ENCODE peak calls at places on chromosomes 12 and 14, in four cellular contexts. J, L, P and C are unnamed samples.

GRCh38 chr12:71958993-71959588 is 20.4 kb downstream of the TPH2 start:
- DNase-seq in L (no peak), P (no peak), J (peak), C (peak)

GRCh38 chr12:116416161-116416560 is 138.7 kb upstream of the MED13L start:
- DNase-seq in P (no peak), J (no peak), L (no peak), C (no peak)

GRCh38 chr14:51419685-51420084 is 179.6 kb downstream of the TMX1 start:
- DNase-seq in J (no peak), P (peak), L (no peak), C (no peak)

GRCh38 chr14:101226603-101227425 is 323.3 kb upstream of the RTL1 start:
- DNase-seq in L (no peak), J (no peak), P (no peak), C (no peak)

GRCh38 chr14:92789457-92790089 is 4.5 kb upstream of the GOLGA5 start:
- DNase-seq in P (no peak), J (peak), L (no peak), C (no peak)

GRCh38 chr14:92397140-92397815 is 74.3 kb downstream of the SLC24A4 start:
- DNase-seq in L (no peak), J (peak), P (no peak), C (peak)

GRCh38 chr14:52069617-52070431 is 965 bp upstream of the NID2 start:
- DNase-seq in P (no peak), J (peak), L (no peak), C (no peak)

GRCh38 chr14:32648434-32648833 is 290.2 kb upstream of the NPAS3 start:
- DNase-seq in P (no peak), L (no peak), J (peak), C (peak)

GRCh38 chr12:34347367-34347766 is 325.1 kb downstream of the ALG10 start:
- DNase-seq in P (no peak), L (no peak), J (no peak), C (no peak)

GRCh38 chr12:107513636-107514400 is 171.8 kb upstream of the PWP1 start:
- DNase-seq in P (no peak), L (no peak), J (no peak), C (no peak)

GRCh38 chr14:36522972-36523685 is 3.1 kb upstream of the NKX2-1 start:
- DNase-seq in J (no peak), P (no peak), L (no peak), C (no peak)

GRCh38 chr14:24816011-24816928 is 182.3 kb upstream of the GZMB start:
- DNase-seq in J (peak), P (no peak), L (no peak), C (no peak)

GRCh38 chr12:90199008-90199407 is 490.4 kb upstream of the ATP2B1 start:
- DNase-seq in L (no peak), J (no peak), P (no peak), C (no peak)

GRCh38 chr12:129550353-129550752 is 353.5 kb downstream of the TMEM132D start:
- DNase-seq in L (no peak), J (no peak), P (no peak), C (no peak)

DNA sequence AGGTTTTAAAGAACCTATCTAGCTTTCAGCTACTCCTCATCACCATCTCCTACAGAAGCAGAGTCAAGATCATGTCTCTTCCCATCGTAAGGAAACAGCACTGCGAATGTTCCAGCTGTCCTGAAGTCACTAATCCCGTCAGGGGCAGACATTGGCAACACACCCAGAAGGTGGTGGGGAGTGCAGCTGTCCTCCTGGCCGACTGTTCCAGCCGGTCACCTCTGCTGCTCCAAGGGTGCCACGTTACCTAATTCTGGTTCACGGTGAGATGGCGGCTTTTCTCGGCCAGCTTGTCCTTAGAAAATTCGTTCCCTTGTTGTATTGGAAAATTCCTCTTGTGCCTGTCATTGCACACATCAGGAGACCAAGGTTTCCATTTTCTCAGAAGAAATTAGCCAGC is 196.2 kb downstream of the ZFP36L1 start:
- DNase-seq in P (no peak), L (no peak), J (no peak), C (no peak)
- H3K4me3 ChIP-seq in P (no peak), L (no peak), J (no peak), C (no peak)

GRCh38 chr12:50056629-50056976 is 793 bp upstream of the ASIC1 start:
- DNase-seq in L (no peak), J (no peak), P (no peak), C (no peak)
- H3K4me3 ChIP-seq in L (no peak), J (peak), P (peak), C (peak)

GRCh38 chr14:103846569-103847438 is 571 bp downstream of the PPP1R13B start:
- DNase-seq in P (peak), L (peak), J (no peak), C (no peak)

GRCh38 chr14:103847439-103847953 is at the start of gene PPP1R13B:
- DNase-seq in J (peak), L (peak), P (peak), C (peak)

GRCh38 chr14:103847954-103848719 is 762 bp upstream of the PPP1R13B start:
- DNase-seq in P (peak), L (peak), J (no peak), C (no peak)

GRCh38 chr14:103845327-103845726 is 2.0 kb downstream of the PPP1R13B start:
- DNase-seq in J (no peak), P (no peak), L (no peak), C (no peak)

DNA sequence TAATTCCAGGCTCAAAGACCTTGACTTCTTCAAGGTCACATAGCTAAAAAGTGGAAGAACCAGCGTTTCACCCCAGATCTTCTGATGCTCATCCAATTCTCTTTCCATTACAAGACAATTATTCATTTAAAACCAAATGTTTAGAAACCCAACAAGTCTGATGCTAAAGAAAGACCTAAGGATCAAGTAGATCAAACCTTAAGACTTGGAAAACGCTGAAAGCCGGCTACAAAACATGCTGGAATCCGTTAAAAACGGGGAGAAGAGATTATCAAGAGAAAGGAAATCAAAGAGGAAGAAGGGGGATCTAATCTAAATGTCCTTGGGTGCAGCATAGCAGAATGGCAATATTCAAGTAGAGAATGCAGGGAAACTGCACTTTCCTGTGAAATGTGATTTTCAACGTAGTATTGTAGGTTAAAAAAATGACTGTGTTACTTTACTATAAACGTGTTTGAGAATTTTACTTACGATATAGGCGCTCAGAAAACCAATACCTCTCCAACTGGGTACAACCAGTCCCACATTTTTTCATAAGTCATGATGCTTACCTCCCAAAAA is 1.3 kb downstream of the PPP1R13B start:
- DNase-seq in P (no peak), L (no peak), J (no peak), C (no peak)
- H3K4me3 ChIP-seq in P (peak), L (peak), J (peak), C (peak)

GRCh38 chr14:23320584-23321571 is at the start of gene PABPN1:
- DNase-seq in J (peak), L (peak), P (peak), C (peak)
- H3K4me3 ChIP-seq in J (peak), L (peak), P (peak), C (peak)

DNA sequence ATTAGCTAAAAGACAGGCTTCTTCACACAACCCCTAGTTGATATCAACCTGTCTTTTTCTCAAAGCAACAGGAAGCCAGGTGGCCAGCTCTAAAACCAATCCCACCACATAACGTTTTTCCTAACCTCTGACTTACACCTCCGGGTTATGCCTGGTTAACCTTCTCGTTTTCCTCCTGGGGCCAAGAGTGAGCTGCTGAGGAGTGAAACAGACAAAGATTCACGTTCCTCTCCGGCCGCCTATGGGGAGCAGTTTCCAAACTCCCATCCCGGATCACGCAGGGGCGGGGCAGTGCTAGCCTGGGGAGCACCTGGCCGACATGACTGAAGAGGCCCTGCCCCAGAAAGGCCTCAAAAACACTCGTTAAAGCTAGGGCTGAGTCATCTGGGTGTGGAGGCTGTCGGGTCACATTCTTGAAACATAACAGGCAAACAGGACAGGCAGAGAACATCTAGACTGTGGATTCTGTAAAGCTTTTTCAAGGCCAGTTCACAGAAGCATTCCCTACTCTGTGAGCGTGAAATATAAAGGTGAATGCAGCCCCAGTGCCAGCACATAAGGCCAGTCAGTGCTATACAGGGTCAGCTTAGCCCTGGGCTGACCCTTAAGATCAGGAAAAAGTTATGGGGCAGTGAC is 25.9 kb upstream of the LGALS3 start:
- DNase-seq in P (peak), J (peak), L (peak), C (peak)
- H3K4me3 ChIP-seq in P (peak), J (no peak), L (peak), C (peak)

DNA sequence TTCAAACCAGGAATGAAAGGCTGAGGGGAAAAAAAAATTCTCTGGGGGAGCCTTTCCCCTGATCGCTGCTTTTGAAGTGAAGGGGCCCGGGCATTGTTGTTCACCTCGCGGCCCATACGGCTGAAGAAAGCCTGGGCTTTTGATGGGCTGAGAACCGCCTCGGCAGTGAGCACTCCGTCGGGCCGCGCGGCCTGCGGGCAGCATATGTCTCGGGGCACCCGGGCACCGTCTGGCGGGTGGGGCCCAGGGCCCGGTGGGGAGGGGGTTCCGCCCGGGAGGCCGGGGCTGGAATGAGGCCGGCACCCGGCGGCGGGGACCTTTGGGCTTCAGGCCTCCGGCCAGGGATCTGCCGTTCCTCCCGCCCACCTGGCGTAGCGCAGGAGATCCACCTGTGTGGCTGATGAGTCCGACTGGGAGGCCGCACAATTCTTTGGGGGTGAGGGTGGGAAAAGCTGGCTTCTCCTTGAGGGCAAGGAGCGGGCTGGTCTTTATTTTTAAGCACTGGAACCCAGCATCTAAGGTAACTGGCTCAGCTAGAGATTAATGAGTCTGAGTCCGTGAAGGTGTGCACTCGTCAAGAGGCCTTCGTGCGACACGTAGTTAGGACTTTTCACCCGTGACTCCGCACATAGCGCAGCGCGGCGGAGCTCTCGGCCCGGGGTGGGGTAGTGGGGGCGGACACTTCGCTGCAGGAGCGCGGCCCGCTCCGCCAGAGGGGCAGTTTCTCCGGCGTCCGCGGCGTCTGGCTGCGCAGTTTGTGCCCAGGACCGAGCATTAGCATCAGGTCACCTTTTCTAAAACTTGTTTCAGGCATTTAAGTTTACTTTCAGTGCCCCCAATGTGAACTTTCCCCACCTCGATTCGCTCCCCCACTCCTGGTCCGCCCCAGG is 10.6 kb downstream of the FOXA1 start:
- DNase-seq in P (no peak), L (peak), J (no peak), C (no peak)
- H3K4me3 ChIP-seq in P (no peak), L (no peak), J (no peak), C (no peak)

DNA sequence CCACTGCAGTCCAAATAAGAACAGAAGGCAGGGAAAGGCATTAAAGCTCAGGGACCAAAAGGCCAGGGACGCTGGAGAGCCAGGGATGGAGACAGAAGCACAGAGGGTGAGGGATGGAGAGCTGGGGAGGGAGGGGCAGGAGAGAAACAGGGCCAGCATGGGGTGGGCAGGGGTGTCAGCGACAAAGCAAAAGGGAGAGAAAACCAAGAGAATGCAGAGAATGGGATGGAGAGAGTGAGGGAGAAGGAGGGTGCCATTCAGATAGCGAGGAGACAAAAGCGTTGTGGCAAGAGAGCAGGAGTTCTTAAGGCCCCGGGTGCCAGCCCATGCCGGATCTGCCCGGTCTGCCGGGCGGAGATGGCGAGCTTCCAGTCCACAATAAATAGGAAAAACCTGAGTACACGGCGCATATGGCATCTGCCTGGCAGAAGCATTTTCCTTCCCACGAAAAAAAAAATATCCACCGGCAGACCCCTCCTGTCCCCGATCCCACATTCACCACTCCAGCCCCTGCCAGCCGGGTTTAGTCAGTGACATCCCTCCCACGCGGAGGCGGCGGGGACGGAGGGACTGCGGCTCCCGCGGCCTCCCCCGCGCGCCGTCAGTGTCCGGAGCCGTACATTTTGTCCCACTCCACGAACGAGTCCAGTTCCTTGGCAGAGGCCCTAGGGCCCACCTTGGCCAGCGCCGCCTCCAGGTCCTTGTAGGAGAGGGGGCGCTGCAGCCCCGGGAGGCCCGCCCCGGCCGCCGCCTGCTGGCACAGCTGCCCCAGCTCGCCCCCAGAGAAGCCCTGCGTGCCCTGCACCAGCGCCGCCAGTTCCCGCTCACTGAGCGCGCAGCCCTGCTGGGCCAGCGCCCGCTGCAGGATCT is 28.4 kb downstream of the FIGNL2 start:
- DNase-seq in P (no peak), L (peak), J (no peak), C (no peak)
- H3K4me3 ChIP-seq in P (peak), L (no peak), J (peak), C (peak)

GRCh38 chr14:105315211-105315721 is 718 bp downstream of the PACS2 start:
- DNase-seq in P (peak), L (peak), J (no peak), C (no peak)

GRCh38 chr14:105316563-105316941 is 2.0 kb downstream of the PACS2 start:
- DNase-seq in L (no peak), J (no peak), P (no peak), C (no peak)

GRCh38 chr14:105317546-105317945 is 3.0 kb downstream of the PACS2 start:
- DNase-seq in L (peak), J (peak), P (no peak), C (no peak)

GRCh38 chr14:105316968-105317498 is 2.5 kb downstream of the PACS2 start:
- DNase-seq in J (no peak), P (no peak), L (no peak), C (no peak)

DNA sequence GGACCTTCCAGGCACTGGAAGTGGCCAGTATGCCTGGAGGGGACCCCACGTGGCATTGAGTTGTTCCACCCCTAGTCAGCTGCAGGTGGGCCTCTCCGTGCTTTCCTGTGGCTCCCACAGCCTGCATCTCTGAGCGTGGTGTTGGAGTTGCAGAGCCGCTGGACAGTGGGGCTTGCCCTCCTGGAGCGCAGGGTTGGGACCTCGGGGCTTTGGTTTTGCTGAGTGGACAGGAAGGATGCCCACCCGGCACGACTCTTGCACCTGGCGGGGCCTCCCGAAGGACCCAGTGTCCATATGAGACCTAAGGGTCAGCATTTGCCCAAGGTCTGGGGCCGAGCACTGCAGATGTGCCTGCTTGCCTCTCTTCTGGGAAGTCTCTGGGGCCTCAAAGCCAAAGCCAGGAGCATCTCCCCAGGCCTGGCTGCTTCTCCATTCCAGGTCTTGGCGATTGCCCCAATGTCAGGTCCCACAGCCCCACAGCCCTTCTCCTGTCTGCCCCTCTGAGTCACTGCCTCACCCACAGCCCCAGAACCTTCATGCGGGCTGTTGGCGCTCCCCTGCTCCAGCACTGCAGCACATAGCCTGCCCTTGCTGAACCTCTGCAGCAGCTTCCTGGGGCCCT is 1.5 kb downstream of the PACS2 start:
- DNase-seq in L (peak), J (no peak), P (no peak), C (no peak)
- H3K4me3 ChIP-seq in L (peak), J (peak), P (peak), C (peak)

DNA sequence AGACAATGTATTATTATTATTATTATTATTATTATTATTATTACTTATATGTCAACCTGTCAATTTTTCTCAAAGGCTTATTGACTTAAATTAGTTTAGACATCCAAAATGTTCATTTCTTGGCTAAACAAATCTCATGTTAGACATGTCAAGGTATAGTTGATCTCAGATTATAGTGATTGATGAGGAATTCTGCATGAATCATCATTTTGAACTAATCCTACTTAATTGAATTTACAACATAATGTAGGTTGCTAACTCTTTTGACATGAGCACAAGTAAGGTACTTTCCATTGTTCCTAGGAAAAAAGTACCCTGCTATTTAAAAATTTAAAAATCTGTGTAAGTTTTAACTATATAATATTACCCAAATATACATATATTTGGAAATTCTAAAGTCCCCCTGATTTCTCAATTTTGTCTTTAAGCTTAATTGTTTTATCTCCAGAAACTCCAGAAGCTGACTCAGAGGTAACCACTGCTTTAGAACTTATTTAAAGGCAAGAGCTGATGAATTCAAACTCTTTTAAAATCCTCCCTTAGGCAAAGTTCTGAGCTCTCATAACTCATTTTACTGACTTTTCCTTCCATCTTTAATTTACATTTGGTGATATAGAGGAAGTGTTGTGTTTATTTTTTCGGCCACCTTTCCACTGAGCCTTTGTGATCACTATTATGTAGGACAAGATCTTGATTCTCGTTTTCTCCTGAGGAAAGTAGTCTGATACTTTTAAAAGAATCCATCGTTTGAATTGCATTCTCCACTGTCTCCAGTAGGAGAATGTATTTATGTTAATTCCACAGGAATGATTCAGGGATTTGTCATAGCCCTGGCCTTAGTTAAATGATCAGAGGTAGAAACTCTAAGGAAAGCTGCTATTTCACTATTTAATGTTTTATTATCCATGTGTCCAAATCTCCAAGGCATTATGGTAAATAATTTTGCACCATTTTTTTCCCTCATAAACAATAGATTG is 1304.5 kb downstream of the AACS start:
- DNase-seq in J (no peak), P (no peak), L (no peak), C (no peak)
- H3K4me3 ChIP-seq in J (no peak), P (no peak), L (no peak), C (no peak)